ENCODE peak calls at places on chromosomes 11 and 22, in ten cellular contexts. R is colonic mucosa; V is tibial artery; X is ovary; F is transverse colon; U is spleen; A is mammary epithelial cell; N is CD8-positive, alpha-beta T cell; C is upper lobe of right lung; O is body of pancreas. Q is an unnamed sample. For H3K36me3, the result is how much of the 10 kb centered on the place peaks cover.

GRCh38 chr11:3006505-3007260 is 14.6 kb upstream of the NAP1L4 start:
- DNase-seq in X (no peak), A (no peak), O (no peak), C (peak), R (no peak), V (peak), U (no peak), N (peak), F (no peak), Q (no peak)

GRCh38 chr11:115843685-115844084 is 339.5 kb upstream of the CADM1 start:
- DNase-seq in N (no peak), O (no peak), C (no peak), X (no peak), F (no peak), U (no peak), V (no peak), A (no peak), R (no peak), Q (no peak)

GRCh38 chr11:111603633-111604130 is 1.4 kb downstream of the SIK2 start:
- DNase-seq in O (no peak), V (no peak), N (no peak), R (no peak), X (no peak), C (no peak), F (no peak), A (no peak), U (no peak), Q (peak)

GRCh38 chr11:43358670-43359431 is at the start of gene TTC17:
- DNase-seq in A (peak), O (peak), V (peak), N (peak), C (peak), X (peak), F (peak), R (peak), U (peak), Q (peak)

GRCh38 chr22:46788426-46789168 is 26.1 kb downstream of the TBC1D22A start:
- DNase-seq in V (peak), A (no peak), U (no peak), R (no peak), C (no peak), X (no peak), N (no peak), F (no peak), O (no peak), Q (peak)

GRCh38 chr11:1776944-1777715 is 13.4 kb upstream of the CTSD start:
- DNase-seq in C (no peak), U (no peak), X (peak), F (no peak), R (no peak), V (peak), A (no peak), O (no peak), N (no peak), Q (no peak)

GRCh38 chr22:19801340-19802000 is 40.9 kb downstream of the TBX1 start:
- DNase-seq in V (no peak), R (no peak), C (no peak), U (peak), X (no peak), F (no peak), N (no peak), A (no peak), O (no peak), Q (no peak)

GRCh38 chr22:48719978-48720661 is 1107.6 kb downstream of the BRD1 start:
- DNase-seq in A (no peak), O (no peak), X (no peak), U (peak), V (peak), F (no peak), R (no peak), N (no peak), C (peak), Q (no peak)

GRCh38 chr11:64850979-64851567 is 6.6 kb upstream of the CDC42BPG start:
- DNase-seq in O (no peak), U (peak), N (peak), X (no peak), R (no peak), A (no peak), V (no peak), F (peak), C (no peak), Q (no peak)

GRCh38 chr11:65479184-65480145 is 19.4 kb upstream of the MALAT1 start:
- DNase-seq in R (peak), F (peak), O (peak), X (peak), N (no peak), V (peak), A (peak), U (no peak), C (peak), Q (peak)

GRCh38 chr22:41603873-41604332 is 14.3 kb upstream of the PMM1 start:
- DNase-seq in U (peak), C (no peak), F (no peak), X (no peak), A (no peak), R (no peak), N (peak), O (no peak), V (no peak), Q (no peak)

GRCh38 chr11:48055292-48056132 is 75.2 kb downstream of the PTPRJ start:
- DNase-seq in R (peak), O (no peak), V (no peak), N (peak), C (no peak), A (peak), F (peak), X (no peak), U (no peak), Q (no peak)

GRCh38 chr22:17753401-17753989 is 20.8 kb downstream of the BID start:
- DNase-seq in R (no peak), N (no peak), A (peak), C (no peak), X (no peak), O (no peak), V (no peak), U (no peak), F (no peak), Q (no peak)

GRCh38 chr11:112343368-112344039 is 82.8 kb upstream of the PLET1 start:
- DNase-seq in U (no peak), N (no peak), X (no peak), A (no peak), O (no peak), C (no peak), F (no peak), R (no peak), V (no peak), Q (no peak)

GRCh38 chr11:121140369-121140768 is 39.3 kb downstream of the TECTA start:
- DNase-seq in O (no peak), X (no peak), A (no peak), V (no peak), C (no peak), R (no peak), F (no peak), N (no peak), U (no peak), Q (no peak)

GRCh38 chr11:104402812-104403521 is 239.0 kb upstream of the PDGFD start:
- DNase-seq in U (no peak), A (no peak), V (no peak), N (no peak), R (no peak), X (no peak), F (no peak), O (no peak), C (no peak), Q (peak)

GRCh38 chr11:120625565-120625964 is 114.0 kb downstream of the GRIK4 start:
- DNase-seq in V (no peak), O (no peak), X (no peak), A (no peak), U (no peak), C (no peak), F (no peak), N (no peak), R (no peak), Q (no peak)

GRCh38 chr11:65440831-65441499 is 18.4 kb downstream of the NEAT1 start:
- DNase-seq in O (no peak), N (no peak), U (peak), F (no peak), X (no peak), R (no peak), A (no peak), C (peak), V (peak), Q (peak)

GRCh38 chr11:62599909-62600308 is 1.8 kb downstream of the MTA2 start:
- DNase-seq in R (no peak), V (no peak), C (no peak), F (no peak), X (no peak), O (no peak), N (no peak), U (no peak), A (peak), Q (no peak)

GRCh38 chr11:110199184-110199981 is 97.0 kb downstream of the RDX start:
- DNase-seq in V (no peak), R (no peak), N (no peak), O (no peak), F (no peak), A (peak), X (no peak), U (no peak), C (no peak), Q (peak)

GRCh38 chr11:44607987-44608386 is 42.5 kb downstream of the CD82 start:
- DNase-seq in O (no peak), N (no peak), F (no peak), R (no peak), X (no peak), U (no peak), V (no peak), A (no peak), C (no peak), Q (no peak)

GRCh38 chr11:118605116-118605867 is 2.1 kb upstream of the PHLDB1 start:
- DNase-seq in F (peak), O (peak), U (peak), X (peak), V (peak), N (no peak), R (peak), A (no peak), C (no peak), Q (peak)

GRCh38 chr11:2561283-2562180 is 116.7 kb downstream of the KCNQ1 start:
- DNase-seq in C (peak), U (peak), N (no peak), O (no peak), X (no peak), V (peak), A (no peak), F (peak), R (no peak), Q (no peak)

GRCh38 chr11:121931121-121931520 is 184.9 kb downstream of the BLID start:
- DNase-seq in X (no peak), R (no peak), U (no peak), N (no peak), V (no peak), O (no peak), F (no peak), A (no peak), C (no peak), Q (no peak)

GRCh38 chr22:19610518-19611253 is 86.5 kb upstream of the CLDN5 start:
- DNase-seq in A (no peak), X (no peak), C (no peak), R (no peak), U (no peak), O (no peak), N (no peak), F (no peak), V (no peak), Q (no peak)

GRCh38 chr11:89436071-89436470 is 55.1 kb downstream of the NOX4 start:
- DNase-seq in R (no peak), C (no peak), A (peak), X (no peak), F (no peak), N (no peak), U (no peak), O (no peak), V (no peak), Q (peak)

GRCh38 chr11:134878785-134879184 is 466.7 kb upstream of the B3GAT1 start:
- DNase-seq in A (no peak), O (no peak), V (no peak), X (no peak), N (no peak), U (no peak), F (no peak), R (no peak), C (no peak), Q (no peak)

GRCh38 chr11:2559527-2560311 is 114.9 kb downstream of the KCNQ1 start:
- DNase-seq in F (peak), C (peak), O (no peak), R (no peak), A (no peak), U (peak), X (no peak), V (peak), N (no peak), Q (no peak)

GRCh38 chr11:134562941-134563471 is 151.0 kb upstream of the B3GAT1 start:
- DNase-seq in R (peak), C (peak), O (no peak), N (no peak), F (no peak), X (no peak), A (no peak), V (peak), U (peak), Q (no peak)

GRCh38 chr11:122202951-122203456 is 87.0 kb upstream of the BLID start:
- DNase-seq in R (peak), V (peak), F (peak), N (peak), C (peak), A (peak), U (peak), O (peak), X (peak), Q (peak)

GRCh38 chr22:35893698-35894097 is 134.9 kb downstream of the RBFOX2 start:
- DNase-seq in A (no peak), C (no peak), F (no peak), U (no peak), N (no peak), O (no peak), R (no peak), V (no peak), X (peak), Q (peak)

GRCh38 chr11:77147668-77148321 is 19.7 kb downstream of the MYO7A start:
- DNase-seq in X (no peak), U (no peak), N (peak), C (no peak), F (peak), R (peak), A (no peak), O (no peak), V (no peak), Q (peak)

GRCh38 chr11:20274031-20274430 is 89.5 kb upstream of the HTATIP2 start:
- DNase-seq in F (no peak), V (no peak), C (no peak), U (no peak), X (no peak), R (no peak), N (no peak), O (no peak), A (no peak), Q (peak)

GRCh38 chr11:30346068-30346688 is 23.3 kb downstream of the ARL14EP start:
- DNase-seq in O (no peak), R (no peak), V (no peak), C (no peak), U (no peak), F (no peak), X (no peak), N (no peak), A (peak), Q (peak)

GRCh38 chr22:35493074-35493473 is 47.6 kb upstream of the RASD2 start:
- DNase-seq in V (no peak), X (no peak), F (no peak), A (no peak), R (no peak), N (no peak), C (no peak), U (no peak), O (no peak), Q (no peak)

GRCh38 chr11:17633987-17634775 is 85.2 kb upstream of the MYOD1 start:
- DNase-seq in X (no peak), V (no peak), N (no peak), U (no peak), O (no peak), R (no peak), C (peak), A (no peak), F (no peak), Q (no peak)

DNA sequence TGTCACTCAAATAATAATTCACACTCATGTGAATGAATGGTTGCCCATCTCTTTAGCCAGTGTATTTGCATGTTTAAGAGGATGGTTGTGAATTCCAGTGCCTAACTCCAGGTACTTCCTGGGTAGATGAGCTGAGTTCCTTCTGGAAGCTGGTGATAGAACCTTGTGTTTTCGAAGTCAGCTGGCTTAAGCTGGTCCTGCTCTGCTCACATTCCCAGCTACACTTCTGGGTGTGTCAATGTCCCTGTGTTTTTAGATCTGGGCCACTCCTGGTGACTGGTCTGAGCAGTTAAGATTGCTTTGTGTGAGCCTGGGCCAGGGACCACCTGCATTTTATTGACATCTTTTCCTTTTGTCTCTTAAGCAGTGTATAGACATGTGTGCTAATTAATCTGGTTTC is 10.6 kb downstream of the TEAD1 start:
- DNase-seq in C (no peak), V (no peak), N (no peak), U (no peak), O (no peak), F (peak), R (peak), X (no peak), A (no peak), Q (no peak)
- H3K27ac ChIP-seq in C (no peak), V (no peak), N (no peak), U (no peak), O (no peak), F (peak), R (peak), X (no peak), A (peak), Q (peak)

GRCh38 chr11:126347751-126348628 is 7.5 kb upstream of the ST3GAL4 start:
- DNase-seq in C (no peak), O (no peak), A (no peak), U (peak), V (no peak), F (no peak), N (no peak), R (no peak), X (peak), Q (peak)
- H3K36me3 ChIP-seq in C (under half), O (under half), A (under half), U (half or more), V (under half), F (under half), N (under half), R (under half), X (under half), Q (under half)

DNA sequence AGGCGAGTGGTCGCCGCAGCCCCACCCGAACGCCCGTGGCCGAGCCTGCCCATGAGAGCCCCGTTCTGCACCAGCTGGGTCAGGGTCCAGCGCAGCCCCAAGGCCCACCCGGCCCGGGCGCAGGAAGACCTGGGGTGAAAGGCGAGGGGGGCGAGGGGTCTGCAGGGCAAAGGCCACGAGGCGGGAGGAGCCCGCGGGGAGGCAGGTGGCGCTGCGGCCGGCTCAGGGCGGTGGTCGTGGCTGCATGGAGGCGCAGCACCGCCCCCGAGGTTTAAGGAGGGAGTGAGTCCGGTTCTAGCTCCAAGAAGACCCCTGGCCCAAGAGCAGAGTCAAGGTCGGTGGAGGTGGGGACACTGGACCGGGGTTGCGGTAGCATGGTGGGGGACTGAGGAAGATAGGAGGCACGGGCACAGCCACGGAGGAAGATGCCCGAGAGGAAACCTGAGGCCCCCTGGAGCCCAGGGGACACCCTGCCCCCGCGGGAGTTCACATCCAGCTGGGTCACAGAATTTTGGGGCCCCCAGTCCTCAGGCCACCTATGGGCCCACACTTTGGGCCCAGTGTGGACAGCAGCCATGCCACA is 498 bp upstream of the HDAC10 start:
- DNase-seq in X (no peak), F (no peak), C (no peak), R (no peak), U (no peak), V (no peak), N (peak), O (no peak), A (no peak), Q (no peak)
- TF ChIP-seq CTCF in X (no peak), F (no peak), C (no peak), R (no peak), U (no peak), V (no peak), N (no peak), O (no peak), A (no peak), Q (no peak)

DNA sequence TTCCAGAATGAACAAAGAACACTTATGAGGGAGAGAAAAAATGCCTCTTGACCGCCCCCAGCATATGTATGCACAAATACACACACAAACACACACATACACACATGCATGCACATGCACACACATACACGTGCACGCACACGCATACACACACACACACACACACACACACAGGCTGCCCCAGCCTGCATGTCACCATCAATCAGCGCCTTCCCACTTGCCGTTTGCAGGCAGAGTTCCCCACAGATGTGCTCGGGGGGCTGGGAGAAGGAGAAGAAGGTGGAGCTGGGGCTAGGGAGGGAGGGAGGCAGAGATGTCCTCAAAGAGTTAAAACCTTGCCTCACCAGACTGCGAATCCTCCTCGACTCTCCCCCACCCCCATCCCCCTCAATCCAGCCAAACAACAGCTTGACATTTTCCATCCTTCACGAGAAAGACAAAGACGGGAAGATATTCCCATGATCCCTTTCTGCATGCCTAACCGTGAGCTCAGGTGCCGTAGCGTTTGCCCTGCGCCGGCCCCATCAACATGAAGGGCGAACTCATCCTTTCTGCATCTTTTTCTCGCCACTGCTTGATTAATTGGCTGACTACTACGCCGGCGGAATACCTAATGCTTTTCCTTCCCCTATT is 365.5 kb downstream of the MIAT start:
- DNase-seq in V (no peak), F (no peak), X (no peak), U (no peak), O (no peak), N (no peak), C (no peak), R (no peak), A (no peak), Q (no peak)
- H3K27ac ChIP-seq in V (no peak), F (no peak), X (no peak), U (no peak), O (no peak), N (no peak), C (no peak), R (no peak), A (no peak), Q (no peak)

DNA sequence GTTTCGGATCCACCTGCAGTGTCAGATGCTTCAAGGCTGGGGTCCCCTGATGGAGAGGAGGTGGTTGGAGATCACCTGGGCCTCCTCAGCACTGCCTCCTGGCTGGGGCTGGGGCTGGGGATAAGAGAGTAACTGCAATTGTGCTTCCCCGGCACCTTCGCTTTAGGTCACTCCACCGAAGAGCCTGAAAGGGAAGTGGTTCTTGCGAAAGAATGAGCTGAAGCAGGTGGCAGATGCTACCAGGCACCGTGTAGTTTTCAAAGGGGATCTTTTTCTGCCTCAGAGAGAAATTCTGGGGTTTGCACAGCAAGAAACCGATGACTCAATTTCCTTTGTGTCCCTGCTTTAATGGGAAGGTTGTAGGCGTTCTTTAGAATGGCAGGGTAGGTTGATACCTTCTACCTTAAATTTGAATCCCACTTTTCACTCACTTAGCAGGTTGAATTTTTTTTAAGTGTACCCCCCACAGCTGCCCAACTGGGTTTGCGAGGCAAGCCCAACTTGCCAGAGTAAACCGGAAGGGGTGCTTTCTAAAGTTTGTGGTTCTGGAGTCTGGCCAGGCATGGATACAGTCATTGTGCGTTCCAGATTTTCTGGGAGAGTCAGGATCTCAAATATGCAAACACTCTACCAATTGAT is 5.3 kb downstream of the CD44 start:
- DNase-seq in N (peak), X (no peak), C (peak), F (peak), O (no peak), A (peak), R (no peak), V (no peak), U (peak), Q (peak)
- H3K36me3 ChIP-seq in N (under half), X (under half), C (under half), F (under half), O (under half), A (under half), R (under half), V (under half), U (under half), Q (under half)